ENCODE peak calls at places on chromosomes 2 and 18, in five cellular contexts. K is PC-9, M is suprapubic skin, J is AG04450, B is neural progenitor cell. O is an unnamed sample.

GRCh38 chr2:37481244-37481643 is 136.8 kb downstream of the QPCT start:
- DNase-seq in K (no peak), M (no peak), J (no peak), B (no peak), O (no peak)

GRCh38 chr2:126482582-126483464 is 173.1 kb upstream of the GYPC start:
- DNase-seq in K (no peak), M (no peak), J (no peak), B (peak; percentile 72), O (no peak)

GRCh38 chr2:224472137-224472536 is 70.2 kb upstream of the FAM124B start:
- DNase-seq in K (no peak), M (no peak), J (no peak), B (no peak), O (no peak)

GRCh38 chr18:62183578-62184195 is 3.2 kb downstream of the PIGN start:
- DNase-seq in K (peak; percentile 6), M (no peak), J (peak; percentile 10), B (peak; percentile 60), O (no peak)

GRCh38 chr2:231929961-231930600 is 3.9 kb upstream of the NPPC start:
- DNase-seq in K (no peak), M (peak; percentile 42), J (no peak), B (peak; percentile 60), O (peak; percentile 66)

GRCh38 chr18:43539862-43540261 is 262.6 kb upstream of the SYT4 start:
- DNase-seq in K (no peak), M (no peak), J (no peak), B (no peak), O (no peak)

GRCh38 chr2:156784034-156784433 is 347.9 kb downstream of the GPD2 start:
- DNase-seq in K (no peak), M (no peak), J (no peak), B (no peak), O (no peak)

GRCh38 chr2:54366487-54367280 is 89.4 kb upstream of the SPTBN1 start:
- DNase-seq in K (no peak), M (no peak), J (no peak), B (no peak), O (no peak)

GRCh38 chr18:28771849-28772248 is 594.9 kb upstream of the CDH2 start:
- DNase-seq in K (no peak), M (no peak), J (no peak), B (no peak), O (no peak)

GRCh38 chr2:207032490-207032889 is 93.2 kb downstream of the CPO start:
- DNase-seq in K (no peak), M (no peak), J (no peak), B (no peak), O (no peak)

GRCh38 chr18:45006934-45007333 is 326.2 kb downstream of the SETBP1 start:
- DNase-seq in K (no peak), M (no peak), J (no peak), B (no peak), O (no peak)

GRCh38 chr2:202104286-202104870 is 31.3 kb downstream of the KIAA2012 start:
- DNase-seq in K (peak; percentile 39), M (no peak), J (no peak), B (peak; percentile 66), O (no peak)

GRCh38 chr18:13440277-13441248 is 222.0 kb downstream of the LDLRAD4 start:
- DNase-seq in K (no peak), M (no peak), J (no peak), B (no peak), O (no peak)

GRCh38 chr2:8310557-8311455 is 371.1 kb upstream of the ID2 start:
- DNase-seq in K (no peak), M (no peak), J (no peak), B (no peak), O (no peak)

GRCh38 chr2:102826904-102827303 is 65.1 kb downstream of the TMEM182 start:
- DNase-seq in K (no peak), M (no peak), J (no peak), B (peak; percentile 37), O (no peak)

GRCh38 chr2:235614900-235615712 is 121.3 kb downstream of the AGAP1 start:
- DNase-seq in K (no peak), M (peak; percentile 93), J (peak; percentile 61), B (no peak), O (no peak)

GRCh38 chr2:48855142-48855541 is 99.6 kb upstream of the LHCGR start:
- DNase-seq in K (no peak), M (no peak), J (no peak), B (no peak), O (no peak)

GRCh38 chr2:54455584-54456525 is at the start of gene SPTBN1:
- DNase-seq in K (peak; percentile 86), M (peak; percentile 93), J (peak; percentile 79), B (peak; percentile 92), O (peak; percentile 88)

GRCh38 chr18:35694803-35695202 is 113.3 kb downstream of the GALNT1 start:
- DNase-seq in K (no peak), M (no peak), J (no peak), B (no peak), O (no peak)

GRCh38 chr2:42196403-42197267 is 27.5 kb downstream of the EML4 start:
- DNase-seq in K (peak; percentile 13), M (no peak), J (no peak), B (peak; percentile 57), O (no peak)
- TF ChIP-seq CTCF in K (peak; percentile 60), M (no peak), J (peak; percentile 44), B (peak; percentile 61), O (peak; percentile 54)

GRCh38 chr2:75309596-75310290 is 110.4 kb upstream of the TACR1 start:
- DNase-seq in K (no peak), M (no peak), J (no peak), B (no peak), O (no peak)

GRCh38 chr2:75310915-75311314 is 111.6 kb upstream of the TACR1 start:
- DNase-seq in K (peak; percentile 1), M (no peak), J (no peak), B (no peak), O (no peak)

GRCh38 chr2:75315436-75315835 is 116.1 kb upstream of the TACR1 start:
- DNase-seq in K (no peak), M (no peak), J (no peak), B (no peak), O (no peak)

GRCh38 chr2:75311521-75311920 is 112.2 kb upstream of the TACR1 start:
- DNase-seq in K (no peak), M (no peak), J (no peak), B (no peak), O (no peak)

GRCh38 chr2:75311993-75312392 is 112.7 kb upstream of the TACR1 start:
- DNase-seq in K (no peak), M (no peak), J (no peak), B (peak; percentile 60), O (no peak)
- TF ChIP-seq CTCF in K (no peak), M (no peak), J (no peak), B (peak; percentile 46), O (peak; percentile 45)

GRCh38 chr2:118186110-118186857 is 98.0 kb downstream of the INSIG2 start:
- DNase-seq in K (peak; percentile 89), M (peak; percentile 93), J (peak; percentile 70), B (peak; percentile 91), O (peak; percentile 89)
- TF ChIP-seq CTCF in K (no peak), M (no peak), J (no peak), B (no peak), O (peak; percentile 28)

GRCh38 chr18:7567487-7568425 is 640 bp downstream of the PTPRM start:
- DNase-seq in K (peak; percentile 49), M (peak; percentile 76), J (no peak), B (peak; percentile 86), O (peak; percentile 72)
- TF ChIP-seq CTCF in K (no peak), M (no peak), J (no peak), B (no peak), O (no peak)

DNA sequence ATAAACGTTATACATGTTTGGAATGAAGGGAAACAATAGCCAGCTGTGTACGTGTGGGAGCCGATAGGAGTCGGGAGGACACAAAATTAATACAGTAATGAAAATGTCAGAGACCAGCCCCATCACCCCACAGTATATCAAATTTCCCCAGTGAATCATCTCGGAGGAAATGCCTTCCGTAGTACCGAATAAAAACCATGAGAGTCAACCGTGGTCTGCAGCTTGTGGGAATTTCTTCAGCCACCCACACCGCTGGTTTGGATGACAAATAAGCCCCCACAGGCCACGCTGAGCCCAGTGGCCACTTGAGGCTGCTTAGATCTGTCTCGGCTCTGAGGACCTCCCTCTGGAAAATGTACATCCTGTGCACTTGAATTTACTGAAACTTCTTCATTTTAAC is 133.7 kb downstream of the COL6A3 start:
- DNase-seq in K (no peak), M (no peak), J (peak; percentile 97), B (no peak), O (no peak)
- TF ChIP-seq CTCF in K (no peak), M (no peak), J (peak; percentile 11), B (no peak), O (no peak)

O was measured in type B pancreatic cell.